ENCODE peak calls at places on chromosomes 5 and 9, in eight cellular contexts. N is AG09309, O is upper lobe of right lung, F is hepatocyte, U is psoas muscle, P is BJ, Z is SK-N-SH, H is Peyer's patch. R is an unnamed sample.

GRCh38 chr9:108671794-108672193 is 184.0 kb downstream of the ACTL7B start:
- DNase-seq in O (no peak), F (no peak), H (no peak), N (peak; percentile 92), P (peak; percentile 98), Z (no peak), U (no peak), R (no peak)

GRCh38 chr9:98935064-98935463 is 8.6 kb upstream of the COL15A1 start:
- DNase-seq in H (no peak), F (no peak), O (no peak), Z (no peak), N (no peak), U (no peak), P (no peak), R (no peak)

GRCh38 chr9:6034954-6035353 is 19.5 kb upstream of the RANBP6 start:
- DNase-seq in Z (no peak), O (no peak), N (no peak), F (no peak), U (no peak), P (no peak), H (no peak), R (no peak)

GRCh38 chr5:119275146-119275872 is 80.5 kb upstream of the TNFAIP8 start:
- DNase-seq in H (no peak), O (no peak), Z (no peak), N (no peak), P (no peak), U (no peak), F (peak; percentile 24), R (no peak)

GRCh38 chr5:65451436-65451835 is 30.3 kb downstream of the ADAMTS6 start:
- DNase-seq in Z (no peak), U (no peak), P (no peak), N (no peak), H (no peak), O (no peak), F (no peak), R (no peak)

GRCh38 chr5:82991678-82992323 is 85.4 kb downstream of the TMEM167A start:
- DNase-seq in Z (no peak), U (no peak), O (no peak), H (no peak), P (no peak), N (no peak), F (no peak), R (no peak)

GRCh38 chr5:109062669-109063068 is 315.0 kb downstream of the FER start:
- DNase-seq in U (no peak), P (peak; percentile 49), F (no peak), Z (no peak), H (no peak), N (peak; percentile 33), O (no peak), R (no peak)

GRCh38 chr5:158198636-158199035 is 339.7 kb upstream of the CLINT1 start:
- DNase-seq in O (no peak), F (no peak), U (no peak), Z (no peak), H (peak; percentile 52), N (no peak), P (no peak), R (no peak)

GRCh38 chr5:125376059-125376641 is 629.7 kb upstream of the ZNF608 start:
- DNase-seq in H (no peak), F (peak; percentile 4), U (no peak), O (no peak), P (no peak), Z (no peak), N (no peak), R (no peak)

GRCh38 chr5:69293882-69294281 is 38.7 kb downstream of the CCDC125 start:
- DNase-seq in F (no peak), Z (no peak), O (no peak), N (no peak), H (no peak), P (no peak), U (no peak), R (no peak)

GRCh38 chr9:14270358-14271077 is 43.4 kb downstream of the NFIB start:
- DNase-seq in F (peak; percentile 50), P (no peak), Z (peak; percentile 43), N (no peak), O (no peak), U (no peak), H (no peak), R (no peak)

GRCh38 chr5:53884844-53885243 is 324.4 kb downstream of the NDUFS4 start:
- DNase-seq in P (no peak), U (no peak), H (no peak), Z (no peak), F (no peak), O (no peak), N (no peak), R (no peak)

GRCh38 chr5:28216939-28217360 is 1178.6 kb upstream of the CDH9 start:
- DNase-seq in O (no peak), F (no peak), H (no peak), Z (no peak), N (no peak), U (no peak), P (no peak), R (no peak)

GRCh38 chr9:132283863-132284262 is 70.9 kb downstream of the SETX start:
- DNase-seq in H (no peak), O (no peak), U (no peak), Z (no peak), P (no peak), F (no peak), N (no peak), R (no peak)

GRCh38 chr9:92745236-92745790 is 19.3 kb downstream of the BICD2 start:
- DNase-seq in Z (no peak), P (no peak), O (no peak), U (no peak), H (peak; percentile 42), N (no peak), F (no peak), R (no peak)

GRCh38 chr5:10243660-10244240 is 5.9 kb downstream of the ATPSCKMT start:
- DNase-seq in Z (no peak), P (no peak), O (no peak), N (no peak), H (no peak), U (no peak), F (no peak), R (no peak)

GRCh38 chr9:120841930-120842684 is 615 bp downstream of the PSMD5 start:
- DNase-seq in U (no peak), N (no peak), H (no peak), Z (no peak), P (no peak), O (no peak), F (no peak), R (no peak)

GRCh38 chr9:21415492-21416267 is 6.8 kb downstream of the IFNA8 start:
- DNase-seq in F (no peak), P (no peak), O (no peak), N (no peak), H (no peak), Z (no peak), U (no peak), R (peak; percentile 65)

GRCh38 chr9:21412109-21412508 is 3.2 kb downstream of the IFNA8 start:
- DNase-seq in N (no peak), Z (no peak), U (no peak), P (no peak), H (no peak), O (no peak), F (no peak), R (no peak)

GRCh38 chr9:21414220-21414940 is 5.5 kb downstream of the IFNA8 start:
- DNase-seq in P (no peak), U (no peak), Z (no peak), H (no peak), O (no peak), F (no peak), N (no peak), R (no peak)

GRCh38 chr9:21408817-21409216 is at the start of gene IFNA8:
- DNase-seq in N (no peak), U (no peak), H (no peak), Z (no peak), P (no peak), F (no peak), O (no peak), R (no peak)

DNA sequence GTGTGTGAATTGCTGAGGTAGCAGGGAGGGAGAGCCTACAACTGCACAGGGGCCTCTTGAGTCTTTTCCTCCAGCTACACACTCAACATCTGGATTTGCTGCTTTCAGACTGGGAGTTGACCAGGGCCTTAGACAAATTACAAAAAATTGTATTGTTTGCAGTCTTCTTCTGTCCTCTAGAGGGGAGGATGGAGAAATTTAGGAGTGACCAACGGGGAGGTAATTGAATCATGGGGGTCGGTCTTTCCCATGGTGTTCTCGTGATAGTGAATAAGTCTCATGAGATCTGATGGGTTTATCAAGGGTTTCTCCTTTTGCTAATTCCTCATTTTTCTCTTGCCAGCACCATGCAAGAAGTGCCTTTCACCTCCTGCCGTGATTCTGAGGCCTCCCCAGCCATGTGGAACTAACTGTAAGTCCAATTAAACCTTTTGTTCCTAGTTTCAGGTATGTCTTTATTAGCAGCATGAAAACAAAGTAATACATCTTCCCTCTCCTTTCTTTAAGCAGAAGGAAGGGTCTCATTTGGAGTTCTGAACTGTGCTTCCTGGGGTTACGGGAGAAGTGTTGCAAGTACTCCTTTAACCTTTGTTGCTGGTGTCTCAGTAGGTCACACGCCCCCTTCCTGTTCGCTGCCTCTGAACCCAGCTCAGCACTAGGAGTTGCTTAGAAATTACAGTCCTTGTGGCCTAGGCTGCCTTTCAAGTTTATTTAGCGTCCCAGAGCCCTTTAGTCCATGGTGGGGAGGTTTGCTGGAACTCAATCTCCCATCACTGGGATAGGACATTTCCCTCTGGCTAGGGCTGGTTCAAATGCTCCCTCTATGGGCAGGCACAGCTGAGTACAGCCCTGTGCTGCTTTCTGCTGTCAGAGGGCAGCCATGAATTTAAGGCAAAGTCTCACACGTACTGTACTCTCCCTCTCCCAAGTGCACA is 4.4 kb downstream of the IFNA8 start:
- DNase-seq in N (no peak), F (no peak), Z (no peak), O (no peak), H (no peak), U (no peak), P (no peak), R (no peak)
- TF ChIP-seq CTCF in N (peak; percentile 34), F (no peak), Z (no peak), O (peak; percentile 32), H (no peak), U (no peak), P (peak; percentile 23), R (peak; percentile 30)

DNA sequence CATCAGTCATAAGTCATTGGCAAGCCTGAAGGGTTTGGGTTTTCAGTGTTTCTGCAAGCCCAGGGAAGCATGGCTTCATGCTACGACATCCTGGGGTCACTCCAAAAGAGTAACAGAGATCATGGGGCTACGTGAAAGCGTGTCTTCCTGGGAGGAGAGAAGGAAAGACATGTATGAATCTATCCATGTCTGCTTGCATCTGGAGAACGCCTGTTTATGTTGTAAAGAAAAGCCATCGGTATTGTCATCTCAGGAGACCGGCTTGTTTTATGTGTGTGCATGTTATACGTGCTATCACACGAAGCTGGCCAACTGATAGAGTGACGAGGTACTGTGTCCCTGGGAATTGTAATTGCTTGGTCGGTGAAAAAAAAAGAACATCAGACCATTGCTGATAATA is 460 bp upstream of the CDH6 start:
- DNase-seq in H (no peak), N (no peak), O (no peak), P (no peak), F (no peak), Z (no peak), U (no peak), R (no peak)
- H3K4me3 ChIP-seq in H (no peak overlapping the region), N (no peak overlapping the region), O (peak overlapping the region; percentile 39), P (no peak overlapping the region), F (peak overlapping the region; percentile 82), Z (no peak overlapping the region), U (peak overlapping the region; percentile 57), R (peak overlapping the region; percentile 87)

GRCh38 chr5:133229931-133230664 is 178.3 kb downstream of the HSPA4 start:
- DNase-seq in H (no peak), F (no peak), U (no peak), N (no peak), O (no peak), P (no peak), Z (no peak), R (no peak)
- TF ChIP-seq CTCF in H (no peak), F (no peak), U (no peak), N (no peak), O (no peak), P (no peak), Z (no peak), R (no peak)

GRCh38 chr5:1004598-1005361 is 3.8 kb upstream of the NKD2 start:
- DNase-seq in F (peak; percentile 87), U (peak; percentile 87), H (peak; percentile 74), P (no peak), O (peak; percentile 87), N (no peak), Z (peak; percentile 78), R (no peak)
- H3K4me3 ChIP-seq in F (peak overlapping the region; percentile 73), U (peak overlapping the region; percentile 65), H (peak overlapping the region; percentile 17), P (peak overlapping the region; percentile 35), O (peak overlapping the region; percentile 53), N (no peak overlapping the region), Z (peak overlapping the region; percentile 37), R (peak overlapping the region; percentile 49)